ENCODE peak calls at places on chromosomes 2 and 18, in six cellular contexts. H is SK-N-SH, A is upper lobe of right lung, Z is body of pancreas, J is fibroblast of lung, M is PC-3. S is an unnamed sample.

GRCh38 chr2:227098162-227098515 is 65.9 kb downstream of the COL4A4 start:
- DNase-seq in M (no peak), H (no peak), Z (no peak), A (no peak), J (no peak), S (no peak)

GRCh38 chr2:37109523-37109922 is 25.2 kb downstream of the GPATCH11 start:
- DNase-seq in A (no peak), Z (no peak), J (no peak), M (no peak), H (no peak), S (no peak)

GRCh38 chr2:10045561-10046355 is 2.4 kb downstream of the KLF11 start:
- DNase-seq in H (no peak), J (no peak), A (peak; percentile 67), M (no peak), Z (peak; percentile 86), S (peak; percentile 52)

GRCh38 chr2:162258169-162258568 is 14.9 kb upstream of the FAP start:
- DNase-seq in A (no peak), J (peak; percentile 75), Z (no peak), M (no peak), H (no peak), S (no peak)

GRCh38 chr2:210399440-210400041 is 77.0 kb downstream of the LANCL1 start:
- DNase-seq in Z (no peak), A (no peak), H (no peak), J (peak; percentile 5), M (peak; percentile 61), S (no peak)

GRCh38 chr18:74310411-74310810 is 5.2 kb upstream of the C18orf63 start:
- DNase-seq in J (peak; percentile 29), H (no peak), Z (no peak), M (peak; percentile 69), A (no peak), S (no peak)

GRCh38 chr2:66899648-66900047 is 464.7 kb downstream of the MEIS1 start:
- DNase-seq in H (no peak), A (no peak), M (no peak), Z (no peak), J (no peak), S (no peak)

GRCh38 chr2:211900518-211900917 is 638.1 kb downstream of the ERBB4 start:
- DNase-seq in H (no peak), M (no peak), A (no peak), Z (no peak), J (no peak), S (no peak)

GRCh38 chr2:43133708-43134570 is 92.5 kb downstream of the ZFP36L2 start:
- DNase-seq in M (no peak), Z (no peak), H (peak; percentile 48), J (no peak), A (peak; percentile 77), S (peak; percentile 80)

GRCh38 chr2:138615257-138615656 is 113.7 kb downstream of the SPOPL start:
- DNase-seq in H (no peak), J (peak; percentile 81), M (peak; percentile 83), Z (no peak), A (no peak), S (no peak)

GRCh38 chr2:112579280-112579679 is 5.1 kb upstream of the CHCHD5 start:
- DNase-seq in A (no peak), J (peak; percentile 88), H (no peak), M (peak; percentile 95), Z (no peak), S (no peak)
- TF ChIP-seq CTCF in A (no peak), J (peak; percentile 20), H (peak; percentile 28), M (no peak), Z (peak; percentile 17), S (no peak)

DNA sequence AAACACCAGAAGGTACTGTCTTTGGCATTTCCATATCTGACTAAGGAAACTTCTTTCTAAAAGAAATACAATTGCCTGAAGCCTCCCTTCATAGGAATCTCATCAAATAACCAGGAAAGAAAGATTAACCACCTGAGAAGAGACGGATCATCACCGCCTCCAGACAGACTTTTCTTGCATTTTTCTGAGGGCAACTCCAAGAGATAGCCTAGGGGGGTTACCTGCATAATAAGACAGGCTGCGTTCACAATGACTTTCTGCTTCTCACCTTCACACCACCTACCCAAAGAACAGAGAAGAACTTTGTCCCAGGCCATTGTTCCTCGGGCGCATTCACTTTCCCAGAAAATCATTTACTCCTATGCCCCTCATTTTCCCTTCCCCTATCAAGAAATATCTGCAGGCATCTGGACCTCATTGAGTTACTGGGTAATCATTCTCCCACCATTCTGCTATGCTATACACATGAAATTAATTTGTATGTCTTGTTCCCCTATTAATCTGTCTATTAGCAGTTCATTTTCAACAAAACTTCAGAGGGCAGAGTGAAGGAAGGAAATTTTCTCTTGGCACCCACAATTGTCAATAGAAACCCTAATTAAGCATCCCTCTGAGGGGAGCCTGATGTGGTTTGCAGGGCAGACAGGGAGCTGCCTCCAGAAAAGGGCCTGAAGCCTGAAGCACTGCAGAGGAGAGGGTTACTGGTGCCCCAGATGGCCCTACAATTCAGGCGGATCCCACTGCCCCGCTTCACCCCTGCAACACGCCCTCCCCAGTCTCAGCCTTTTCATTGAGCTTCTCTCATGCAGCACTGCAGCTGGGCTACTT is 8.4 kb upstream of the POMC start:
- DNase-seq in M (no peak), A (no peak), J (no peak), H (peak; percentile 72), Z (no peak), S (no peak)
- H3K4me1 ChIP-seq in M (no peaks in the 10 kb centered on the region), A (no peaks in the 10 kb centered on the region), J (no peaks in the 10 kb centered on the region), H (no peaks in the 10 kb centered on the region), Z (no peaks in the 10 kb centered on the region), S (no peaks in the 10 kb centered on the region)

GRCh38 chr2:68359889-68360288 is 5.2 kb upstream of the PLEK start:
- DNase-seq in Z (no peak), J (no peak), H (no peak), A (no peak), M (no peak), S (no peak)
- TF ChIP-seq CTCF in Z (no peak), J (peak; percentile 8), H (peak; percentile 28), A (no peak), M (peak; percentile 39), S (no peak)

GRCh38 chr2:136214801-136215200 is 96.9 kb upstream of the CXCR4 start:
- DNase-seq in H (no peak), M (no peak), J (no peak), Z (no peak), A (no peak), S (no peak)
- H3K4me1 ChIP-seq in H (no peaks in the 10 kb centered on the region), M (no peaks in the 10 kb centered on the region), J (no peaks in the 10 kb centered on the region), Z (peaks cover 17% of the 10 kb centered on the region), A (peaks cover 20% of the 10 kb centered on the region), S (peaks cover 12% of the 10 kb centered on the region)

GRCh38 chr2:8694737-8695136 is 12.9 kb downstream of the ID2 start:
- DNase-seq in H (no peak), Z (no peak), M (peak; percentile 82), J (peak; percentile 45), A (no peak), S (no peak)
- TF ChIP-seq CTCF in H (no peak), Z (no peak), M (no peak), J (no peak), A (no peak), S (no peak)

GRCh38 chr2:97952357-97952756 is 43.4 kb downstream of the TMEM131 start:
- DNase-seq in J (no peak), M (no peak), H (no peak), A (no peak), Z (no peak), S (no peak)
- H3K4me1 ChIP-seq in J (peaks cover 8% of the 10 kb centered on the region), M (peaks cover 20% of the 10 kb centered on the region), H (peaks cover 18% of the 10 kb centered on the region), A (peaks cover 10% of the 10 kb centered on the region), Z (peaks cover 12% of the 10 kb centered on the region), S (peaks cover 16% of the 10 kb centered on the region)

DNA sequence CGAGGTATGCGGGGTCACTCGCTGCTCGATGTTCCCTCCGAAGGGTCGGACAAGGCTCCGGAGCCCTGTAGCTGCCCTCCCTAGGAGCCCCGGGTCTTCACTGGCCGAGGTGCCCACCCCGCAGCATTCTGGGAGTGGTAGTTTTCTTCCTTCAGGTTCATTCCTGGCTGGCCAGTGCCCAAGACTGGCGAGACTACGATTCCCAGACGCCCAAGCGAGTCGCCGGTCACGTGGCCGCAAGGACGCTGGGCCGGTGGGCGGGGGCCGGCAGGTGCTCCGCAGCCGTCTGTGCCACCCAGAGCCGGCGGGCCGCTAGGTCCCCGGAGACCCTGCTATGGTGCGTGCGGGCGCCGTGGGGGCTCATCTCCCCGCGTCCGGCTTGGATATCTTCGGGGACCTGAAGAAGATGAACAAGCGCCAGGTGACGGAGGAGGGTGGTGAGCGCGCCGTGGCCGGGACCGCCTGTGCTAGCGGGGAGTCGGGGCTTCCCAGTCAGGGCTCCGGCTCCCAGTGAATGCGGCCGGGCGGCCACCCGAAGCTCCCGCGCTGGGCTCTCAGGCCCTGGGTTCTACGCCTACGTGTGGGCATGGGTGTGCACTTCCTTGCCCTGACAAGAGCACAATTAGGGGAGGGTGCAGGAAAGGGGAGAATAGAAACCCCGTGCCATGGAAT is at the start of gene SEC11C:
- DNase-seq in A (peak; percentile 98), H (peak; percentile 95), Z (peak; percentile 99), J (peak; percentile 94), M (peak; percentile 97), S (peak; percentile 98)
- TF ChIP-seq CTCF in A (no peak), H (no peak), Z (no peak), J (no peak), M (no peak), S (no peak)

S was measured in lower lobe of right lung.